ENCODE peak calls at places on chromosomes 11 and 22, in four cellular contexts. J, G, A and R are unnamed samples.
A peak's percentile ranks its signal among the peaks of the same experiment; 100 is the strongest.

GRCh38 chr11:65440831-65441499 is 18.4 kb downstream of the NEAT1 start:
- DNase-seq in J (no peak), G (no peak), A (no peak), R (no peak)

GRCh38 chr22:25221790-25222189 is 2.4 kb downstream of the CRYBB2 start:
- DNase-seq in J (no peak), G (no peak), A (no peak), R (no peak)

GRCh38 chr11:124892750-124893454 is 4.8 kb downstream of the ROBO4 start:
- DNase-seq in J (no peak), G (no peak), A (no peak), R (no peak)

GRCh38 chr11:30414283-30414682 is 91.4 kb downstream of the ARL14EP start:
- DNase-seq in J (no peak), G (no peak), A (no peak), R (no peak)

GRCh38 chr11:33835143-33835878 is 56.6 kb downstream of the LMO2 start:
- DNase-seq in J (no peak), G (peak; percentile 53), A (no peak), R (no peak)

GRCh38 chr22:38176170-38176741 is 5.4 kb downstream of the PLA2G6 start:
- DNase-seq in J (no peak), G (peak; percentile 60), A (peak; percentile 84), R (peak; percentile 91)

GRCh38 chr22:40329466-40329865 is 16.8 kb upstream of the ADSL start:
- DNase-seq in J (no peak), G (no peak), A (no peak), R (no peak)

GRCh38 chr11:118886681-118887111 is 3.0 kb downstream of the CXCR5 start:
- DNase-seq in J (no peak), G (no peak), A (no peak), R (no peak)

GRCh38 chr11:87236368-87236767 is 198.6 kb downstream of the TMEM135 start:
- DNase-seq in J (no peak), G (no peak), A (no peak), R (no peak)

GRCh38 chr11:79101736-79102135 is 339.1 kb downstream of the TENM4 start:
- DNase-seq in J (no peak), G (no peak), A (no peak), R (no peak)

GRCh38 chr11:67260406-67260805 is 5.9 kb upstream of the GRK2 start:
- DNase-seq in J (no peak), G (no peak), A (no peak), R (no peak)

GRCh38 chr11:131095501-131096185 is 179.4 kb upstream of the SNX19 start:
- DNase-seq in J (no peak), G (no peak), A (no peak), R (no peak)

GRCh38 chr11:34331736-34332135 is 26.1 kb downstream of the ABTB2 start:
- DNase-seq in J (no peak), G (no peak), A (no peak), R (no peak)

GRCh38 chr22:41285441-41285819 is 557 bp downstream of the RANGAP1 start:
- DNase-seq in J (peak; percentile 77), G (no peak), A (peak; percentile 56), R (peak; percentile 85)

GRCh38 chr11:126431401-126432064 is 76.0 kb downstream of the ST3GAL4 start:
- DNase-seq in J (no peak), G (peak; percentile 48), A (peak; percentile 68), R (no peak)

GRCh38 chr11:102138677-102139076 is 28.4 kb downstream of the YAP1 start:
- DNase-seq in J (no peak), G (no peak), A (no peak), R (no peak)

GRCh38 chr11:125603207-125603606 is 10.6 kb downstream of the STT3A start:
- DNase-seq in J (no peak), G (no peak), A (no peak), R (no peak)

GRCh38 chr11:78415338-78415737 is 2.3 kb downstream of the GAB2 start:
- DNase-seq in J (no peak), G (no peak), A (no peak), R (no peak)

GRCh38 chr11:64356498-64357411 is 2.2 kb upstream of the RPS6KA4 start:
- DNase-seq in J (no peak), G (no peak), A (no peak), R (no peak)

GRCh38 chr22:49659281-49659923 is 168.3 kb downstream of the BRD1 start:
- DNase-seq in J (no peak), G (no peak), A (no peak), R (no peak)

GRCh38 chr22:49658902-49659280 is 168.8 kb downstream of the BRD1 start:
- DNase-seq in J (no peak), G (no peak), A (no peak), R (no peak)

GRCh38 chr22:49657974-49658550 is 169.6 kb downstream of the BRD1 start:
- DNase-seq in J (no peak), G (no peak), A (no peak), R (no peak)

GRCh38 chr22:49656291-49656851 is 171.3 kb downstream of the BRD1 start:
- DNase-seq in J (no peak), G (no peak), A (no peak), R (no peak)

DNA sequence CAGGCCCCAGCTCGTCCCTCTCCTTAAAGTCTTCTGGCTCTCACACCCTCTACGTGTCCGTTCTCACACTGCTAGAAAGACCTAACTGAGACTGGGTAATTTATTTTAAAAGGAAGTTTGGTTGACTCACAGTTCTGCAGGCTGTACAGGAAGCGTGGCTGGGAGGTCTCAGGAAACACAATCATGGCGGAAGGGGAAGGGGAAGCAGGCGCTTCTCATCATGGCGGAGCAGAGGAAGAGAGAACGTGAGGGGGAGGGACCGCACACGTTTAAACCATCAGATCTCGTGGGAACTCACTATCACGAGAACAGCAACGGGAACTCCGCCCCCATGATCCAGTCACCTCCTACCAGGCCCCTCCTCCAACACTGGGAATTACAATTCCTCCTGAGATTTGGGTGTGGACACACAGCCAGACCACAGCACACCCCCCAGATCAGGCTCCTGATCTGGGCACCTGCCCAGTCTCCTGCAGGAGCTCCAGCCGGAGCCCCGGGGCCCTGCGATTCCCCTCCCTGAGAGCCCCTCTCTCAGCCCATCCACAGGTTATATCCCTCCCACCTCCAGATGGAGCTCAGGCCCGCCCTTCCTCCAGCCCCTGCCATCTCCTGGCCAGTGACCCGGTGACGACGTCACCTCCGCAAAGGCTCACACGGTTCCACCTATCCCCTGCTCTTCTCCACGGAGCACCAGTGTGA is 170.2 kb downstream of the BRD1 start:
- DNase-seq in J (no peak), G (no peak), A (peak; percentile 57), R (no peak)
- H3K4me3 ChIP-seq in J (peak overlapping the region; percentile 50), G (no peak overlapping the region), A (peak overlapping the region; percentile 16), R (no peak overlapping the region)

GRCh38 chr11:14657841-14658240 is 14.2 kb downstream of the PDE3B start:
- DNase-seq in J (no peak), G (no peak), A (no peak), R (no peak)

GRCh38 chr11:14653090-14653489 is 9.5 kb downstream of the PDE3B start:
- DNase-seq in J (no peak), G (no peak), A (no peak), R (no peak)

GRCh38 chr11:14655435-14655834 is 11.8 kb downstream of the PDE3B start:
- DNase-seq in J (no peak), G (no peak), A (no peak), R (no peak)

GRCh38 chr11:14656536-14657457 is 13.2 kb downstream of the PDE3B start:
- DNase-seq in J (no peak), G (no peak), A (no peak), R (no peak)
- TF ChIP-seq CTCF in J (no peak), G (no peak), A (no peak), R (no peak)

GRCh38 chr11:9665749-9666148 is 1.9 kb downstream of the SWAP70 start:
- DNase-seq in J (no peak), G (no peak), A (no peak), R (no peak)
- H3K4me3 ChIP-seq in J (no peak overlapping the region), G (peak overlapping the region; percentile 67), A (no peak overlapping the region), R (no peak overlapping the region)

GRCh38 chr11:70048279-70049024 is 29.7 kb upstream of the ANO1 start:
- DNase-seq in J (no peak), G (no peak), A (no peak), R (no peak)
- TF ChIP-seq CTCF in J (no peak), G (peak; percentile 41), A (no peak), R (peak; percentile 47)

DNA sequence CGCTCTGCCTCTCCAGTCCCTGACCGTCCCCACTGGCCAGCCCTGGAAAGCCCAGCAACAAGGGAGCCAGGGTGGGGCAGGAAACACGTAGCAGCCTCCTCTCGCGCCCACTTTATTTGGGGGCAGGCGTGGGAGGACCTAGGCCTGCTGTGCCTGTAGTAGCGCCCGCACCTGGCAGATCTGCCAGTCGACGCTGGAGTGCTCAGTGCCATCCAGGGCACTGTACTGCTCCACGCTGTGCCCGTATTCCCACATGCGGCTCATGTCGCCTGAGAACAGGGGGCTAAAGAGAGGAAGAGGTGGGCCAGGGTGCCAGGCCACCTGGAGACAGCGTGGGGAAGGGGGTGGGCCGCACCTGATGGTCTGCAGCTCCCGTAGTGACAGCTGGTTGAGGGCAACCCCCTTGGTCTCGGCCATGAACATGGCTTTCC is 17.0 kb upstream of the DRICH1 start:
- DNase-seq in J (no peak), G (no peak), A (no peak), R (no peak)
- H3K4me3 ChIP-seq in J (no peak overlapping the region), G (no peak overlapping the region), A (no peak overlapping the region), R (no peak overlapping the region)

DNA sequence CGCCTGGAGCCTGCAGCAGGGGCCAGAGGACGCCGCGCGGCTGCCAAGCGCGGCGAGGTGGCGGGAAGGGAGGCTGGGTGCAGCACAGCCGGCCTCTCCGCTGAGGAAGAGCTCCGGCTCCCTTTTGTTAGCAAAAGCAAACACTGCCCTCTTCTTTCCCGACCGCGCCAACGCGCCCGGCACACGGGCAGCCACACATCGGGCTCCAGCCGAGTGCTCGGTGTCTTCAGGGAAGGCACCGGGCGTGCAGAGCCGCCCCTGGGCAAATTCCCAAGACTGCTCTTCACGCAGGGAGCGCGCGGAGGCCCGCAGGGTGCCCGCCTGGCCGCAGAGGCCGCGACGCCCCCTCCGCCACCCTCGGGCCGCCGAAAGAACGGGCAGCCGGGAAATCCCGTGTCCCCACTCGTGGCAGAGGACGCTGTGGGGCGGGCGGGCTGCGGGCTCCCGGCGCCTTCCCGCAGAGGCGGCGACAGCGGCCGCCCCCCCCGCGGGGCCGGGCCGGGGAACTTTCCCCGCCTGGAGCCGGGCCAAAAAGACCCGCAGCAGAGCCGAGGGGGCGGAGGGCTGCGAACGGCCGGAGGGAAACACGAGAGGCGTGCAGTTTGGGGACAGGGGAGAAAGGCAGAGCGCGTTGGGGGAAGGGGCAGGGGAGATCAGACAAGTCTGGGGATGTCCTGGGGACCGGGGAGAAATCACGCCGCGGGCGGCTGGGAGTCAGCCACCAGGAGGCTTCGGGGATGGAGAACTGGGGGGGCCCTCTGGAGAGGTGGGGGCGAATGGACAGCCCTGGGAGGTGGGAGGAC is 931 bp downstream of the CADM1 start:
- DNase-seq in J (peak; percentile 77), G (no peak), A (peak; percentile 43), R (peak; percentile 52)
- TF ChIP-seq CTCF in J (peak; percentile 59), G (peak; percentile 32), A (no peak), R (peak; percentile 56)

GRCh38 chr11:73223998-73224730 is 6.1 kb downstream of the P2RY2 start:
- DNase-seq in J (no peak), G (no peak), A (no peak), R (no peak)
- H3K4me3 ChIP-seq in J (no peak overlapping the region), G (no peak overlapping the region), A (no peak overlapping the region), R (no peak overlapping the region)

GRCh38 chr11:32781721-32782120 is 12.7 kb downstream of the CCDC73 start:
- DNase-seq in J (no peak), G (no peak), A (no peak), R (no peak)
- TF ChIP-seq CTCF in J (no peak), G (no peak), A (no peak), R (no peak)